ENCODE peak calls at places on chromosome 17, in five cellular contexts. One of them, this sample, is unnamed.

GRCh38 chr17:8312726-8313600 is 2.9 kb downstream of the ARHGEF15 start:
- DNase-seq in COLO829: no peak
- DNase-seq in SHP77: no peak
- DNase-seq in HS-5: no peak
- DNase-seq in tibial artery: no peak
- DNase-seq in this sample: no peak

GRCh38 chr17:11292491-11292890 is 51.5 kb downstream of the SHISA6 start:
- DNase-seq in SHP77: no peak
- DNase-seq in tibial artery: no peak
- DNase-seq in COLO829: no peak
- DNase-seq in HS-5: no peak
- DNase-seq in this sample: no peak

GRCh38 chr17:5509482-5509881 is 23.1 kb downstream of the MIS12 start:
- DNase-seq in tibial artery: no peak
- DNase-seq in HS-5: no peak
- DNase-seq in COLO829: no peak
- DNase-seq in SHP77: no peak
- DNase-seq in this sample: no peak

GRCh38 chr17:29291163-29291752 is 2.7 kb downstream of the NUFIP2 start:
- DNase-seq in COLO829: peak
- DNase-seq in SHP77: peak
- DNase-seq in tibial artery: no peak
- DNase-seq in HS-5: peak
- DNase-seq in this sample: peak

GRCh38 chr17:7220593-7221280 is 999 bp downstream of the ACADVL start:
- DNase-seq in COLO829: no peak
- DNase-seq in SHP77: peak
- DNase-seq in tibial artery: peak
- DNase-seq in HS-5: no peak
- DNase-seq in this sample: peak

GRCh38 chr17:66432996-66433556 is 130.7 kb downstream of the PRKCA start:
- DNase-seq in SHP77: no peak
- DNase-seq in HS-5: no peak
- DNase-seq in tibial artery: no peak
- DNase-seq in COLO829: no peak
- DNase-seq in this sample: no peak

GRCh38 chr17:58330544-58330996 is 2.0 kb upstream of the TSPOAP1 start:
- DNase-seq in HS-5: no peak
- DNase-seq in COLO829: no peak
- DNase-seq in tibial artery: no peak
- DNase-seq in SHP77: no peak
- DNase-seq in this sample: no peak

GRCh38 chr17:27889711-27890251 is 3.4 kb downstream of the LYRM9 start:
- DNase-seq in tibial artery: no peak
- DNase-seq in COLO829: no peak
- DNase-seq in HS-5: no peak
- DNase-seq in SHP77: no peak
- DNase-seq in this sample: no peak

GRCh38 chr17:31531336-31532160 is 140.1 kb downstream of the RAB11FIP4 start:
- DNase-seq in COLO829: no peak
- DNase-seq in tibial artery: no peak
- DNase-seq in HS-5: no peak
- DNase-seq in SHP77: no peak
- DNase-seq in this sample: no peak

GRCh38 chr17:57380055-57380356 is 123.7 kb downstream of the MSI2 start:
- DNase-seq in tibial artery: no peak
- DNase-seq in COLO829: no peak
- DNase-seq in HS-5: no peak
- DNase-seq in SHP77: no peak
- DNase-seq in this sample: no peak

GRCh38 chr17:40932608-40933007 is 4.8 kb downstream of the KRT23 start:
- DNase-seq in HS-5: no peak
- DNase-seq in tibial artery: no peak
- DNase-seq in COLO829: peak
- DNase-seq in SHP77: no peak
- DNase-seq in this sample: no peak

GRCh38 chr17:45293413-45294211 is 23.2 kb downstream of the MAP3K14 start:
- DNase-seq in SHP77: peak
- DNase-seq in HS-5: peak
- DNase-seq in COLO829: peak
- DNase-seq in tibial artery: peak
- DNase-seq in this sample: no peak

GRCh38 chr17:82035956-82036633 is 1.4 kb downstream of the DCXR start:
- DNase-seq in COLO829: no peak
- DNase-seq in HS-5: no peak
- DNase-seq in SHP77: no peak
- DNase-seq in tibial artery: no peak
- DNase-seq in this sample: no peak

GRCh38 chr17:59221159-59221847 is 992 bp downstream of the GDPD1 start:
- DNase-seq in tibial artery: no peak
- DNase-seq in SHP77: peak
- DNase-seq in COLO829: no peak
- DNase-seq in HS-5: no peak
- DNase-seq in this sample: no peak

GRCh38 chr17:64442550-64442971 is 6.4 kb upstream of the MILR1 start:
- DNase-seq in tibial artery: no peak
- DNase-seq in SHP77: no peak
- DNase-seq in HS-5: no peak
- DNase-seq in COLO829: no peak
- DNase-seq in this sample: no peak

GRCh38 chr17:40026816-40027613 is 11.8 kb downstream of the CSF3 start:
- DNase-seq in SHP77: peak
- DNase-seq in COLO829: peak
- DNase-seq in HS-5: no peak
- DNase-seq in tibial artery: peak
- DNase-seq in this sample: peak

GRCh38 chr17:75894049-75894742 is 2.6 kb downstream of the TRIM65 start:
- DNase-seq in HS-5: no peak
- DNase-seq in COLO829: no peak
- DNase-seq in tibial artery: no peak
- DNase-seq in SHP77: no peak
- DNase-seq in this sample: no peak

GRCh38 chr17:31722251-31723056 is 136.6 kb downstream of the COPRS start:
- DNase-seq in HS-5: no peak
- DNase-seq in COLO829: peak
- DNase-seq in tibial artery: no peak
- DNase-seq in SHP77: no peak
- DNase-seq in this sample: no peak

GRCh38 chr17:51245535-51245934 is 14.3 kb downstream of the MBTD1 start:
- DNase-seq in SHP77: no peak
- DNase-seq in COLO829: no peak
- DNase-seq in tibial artery: no peak
- DNase-seq in HS-5: no peak
- DNase-seq in this sample: no peak

GRCh38 chr17:60369727-60370126 is 22.2 kb downstream of the USP32 start:
- DNase-seq in HS-5: no peak
- DNase-seq in SHP77: no peak
- DNase-seq in tibial artery: no peak
- DNase-seq in COLO829: no peak
- DNase-seq in this sample: no peak

GRCh38 chr17:33438578-33438977 is 145.5 kb upstream of the ASIC2 start:
- DNase-seq in SHP77: no peak
- DNase-seq in COLO829: no peak
- DNase-seq in tibial artery: no peak
- DNase-seq in HS-5: no peak
- DNase-seq in this sample: no peak